ENCODE peak calls at places on chromosomes 3 and 15, in ten cellular contexts. One of them, this sample, is unnamed.

GRCh38 chr3:11901286-11901875 is 54.7 kb upstream of the TAMM41 start:
- DNase-seq in A549: no peak
- DNase-seq in stimulated activated CD8-positive, alpha-beta memory T cell treated with anti-CD3 and anti-CD28 coated beads, Interleukin-2, amount 100 ng/mL, for 1 hour: no peak
- DNase-seq in stimulated activated naive B cell treated with anti-CD40 and anti-IgM and Interleukin-4, amounts not matched to agents 10 μg/mL and 1 μg/mL and 100 μg/mL, for 72 hours: no peak
- DNase-seq in myocyte: no peak
- DNase-seq in HFF-Myc: no peak
- DNase-seq in fibroblast of mammary gland: no peak
- DNase-seq in tibial artery: no peak
- DNase-seq in B cell: no peak
- DNase-seq in HL-60: no peak
- DNase-seq in this sample: no peak

GRCh38 chr3:114504941-114505632 is 211.3 kb downstream of the TIGIT start:
- DNase-seq in A549: no peak
- DNase-seq in stimulated activated CD8-positive, alpha-beta memory T cell treated with anti-CD3 and anti-CD28 coated beads, Interleukin-2, amount 100 ng/mL, for 1 hour: no peak
- DNase-seq in stimulated activated naive B cell treated with anti-CD40 and anti-IgM and Interleukin-4, amounts not matched to agents 10 μg/mL and 1 μg/mL and 100 μg/mL, for 72 hours: no peak
- DNase-seq in myocyte: peak; percentile 68
- DNase-seq in HFF-Myc: no peak
- DNase-seq in fibroblast of mammary gland: peak; percentile 40
- DNase-seq in tibial artery: no peak
- DNase-seq in B cell: no peak
- DNase-seq in HL-60: no peak
- DNase-seq in this sample: no peak

GRCh38 chr3:13483286-13483685 is 3.2 kb downstream of the HDAC11 start:
- DNase-seq in A549: no peak
- DNase-seq in stimulated activated CD8-positive, alpha-beta memory T cell treated with anti-CD3 and anti-CD28 coated beads, Interleukin-2, amount 100 ng/mL, for 1 hour: no peak
- DNase-seq in stimulated activated naive B cell treated with anti-CD40 and anti-IgM and Interleukin-4, amounts not matched to agents 10 μg/mL and 1 μg/mL and 100 μg/mL, for 72 hours: no peak
- DNase-seq in myocyte: no peak
- DNase-seq in HFF-Myc: no peak
- DNase-seq in fibroblast of mammary gland: no peak
- DNase-seq in tibial artery: peak; percentile 57
- DNase-seq in B cell: no peak
- DNase-seq in HL-60: no peak
- DNase-seq in this sample: no peak

GRCh38 chr15:57792729-57793449 is 86.4 kb downstream of the POLR2M start:
- DNase-seq in A549: no peak
- DNase-seq in stimulated activated CD8-positive, alpha-beta memory T cell treated with anti-CD3 and anti-CD28 coated beads, Interleukin-2, amount 100 ng/mL, for 1 hour: no peak
- DNase-seq in stimulated activated naive B cell treated with anti-CD40 and anti-IgM and Interleukin-4, amounts not matched to agents 10 μg/mL and 1 μg/mL and 100 μg/mL, for 72 hours: no peak
- DNase-seq in myocyte: no peak
- DNase-seq in HFF-Myc: no peak
- DNase-seq in fibroblast of mammary gland: no peak
- DNase-seq in tibial artery: no peak
- DNase-seq in B cell: no peak
- DNase-seq in HL-60: no peak
- DNase-seq in this sample: no peak

GRCh38 chr3:69240651-69241578 is 118.5 kb upstream of the LMOD3 start:
- DNase-seq in A549: no peak
- DNase-seq in stimulated activated CD8-positive, alpha-beta memory T cell treated with anti-CD3 and anti-CD28 coated beads, Interleukin-2, amount 100 ng/mL, for 1 hour: no peak
- DNase-seq in stimulated activated naive B cell treated with anti-CD40 and anti-IgM and Interleukin-4, amounts not matched to agents 10 μg/mL and 1 μg/mL and 100 μg/mL, for 72 hours: no peak
- DNase-seq in myocyte: no peak
- DNase-seq in HFF-Myc: no peak
- DNase-seq in fibroblast of mammary gland: no peak
- DNase-seq in tibial artery: no peak
- DNase-seq in B cell: no peak
- DNase-seq in HL-60: no peak
- DNase-seq in this sample: no peak

GRCh38 chr3:46681387-46681786 is 12.1 kb downstream of the ALS2CL start:
- DNase-seq in A549: no peak
- DNase-seq in stimulated activated CD8-positive, alpha-beta memory T cell treated with anti-CD3 and anti-CD28 coated beads, Interleukin-2, amount 100 ng/mL, for 1 hour: no peak
- DNase-seq in stimulated activated naive B cell treated with anti-CD40 and anti-IgM and Interleukin-4, amounts not matched to agents 10 μg/mL and 1 μg/mL and 100 μg/mL, for 72 hours: no peak
- DNase-seq in myocyte: no peak
- DNase-seq in HFF-Myc: no peak
- DNase-seq in fibroblast of mammary gland: no peak
- DNase-seq in tibial artery: no peak
- DNase-seq in B cell: no peak
- DNase-seq in HL-60: no peak
- DNase-seq in this sample: no peak

GRCh38 chr15:73809728-73810501 is 56.8 kb upstream of the INSYN1 start:
- DNase-seq in A549: peak; percentile 21
- DNase-seq in stimulated activated CD8-positive, alpha-beta memory T cell treated with anti-CD3 and anti-CD28 coated beads, Interleukin-2, amount 100 ng/mL, for 1 hour: no peak
- DNase-seq in stimulated activated naive B cell treated with anti-CD40 and anti-IgM and Interleukin-4, amounts not matched to agents 10 μg/mL and 1 μg/mL and 100 μg/mL, for 72 hours: no peak
- DNase-seq in myocyte: no peak
- DNase-seq in HFF-Myc: no peak
- DNase-seq in fibroblast of mammary gland: peak; percentile 2
- DNase-seq in tibial artery: no peak
- DNase-seq in B cell: no peak
- DNase-seq in HL-60: no peak
- DNase-seq in this sample: no peak

GRCh38 chr3:127787966-127788365 is 34.3 kb downstream of the MGLL start:
- DNase-seq in A549: no peak
- DNase-seq in stimulated activated CD8-positive, alpha-beta memory T cell treated with anti-CD3 and anti-CD28 coated beads, Interleukin-2, amount 100 ng/mL, for 1 hour: no peak
- DNase-seq in stimulated activated naive B cell treated with anti-CD40 and anti-IgM and Interleukin-4, amounts not matched to agents 10 μg/mL and 1 μg/mL and 100 μg/mL, for 72 hours: no peak
- DNase-seq in myocyte: no peak
- DNase-seq in HFF-Myc: no peak
- DNase-seq in fibroblast of mammary gland: no peak
- DNase-seq in tibial artery: no peak
- DNase-seq in B cell: no peak
- DNase-seq in HL-60: no peak
- DNase-seq in this sample: no peak

GRCh38 chr15:51982013-51982769 is 10.6 kb upstream of the LEO1 start:
- DNase-seq in A549: peak; percentile 89
- DNase-seq in stimulated activated CD8-positive, alpha-beta memory T cell treated with anti-CD3 and anti-CD28 coated beads, Interleukin-2, amount 100 ng/mL, for 1 hour: no peak
- DNase-seq in stimulated activated naive B cell treated with anti-CD40 and anti-IgM and Interleukin-4, amounts not matched to agents 10 μg/mL and 1 μg/mL and 100 μg/mL, for 72 hours: no peak
- DNase-seq in myocyte: peak; percentile 80
- DNase-seq in HFF-Myc: peak; percentile 67
- DNase-seq in fibroblast of mammary gland: peak; percentile 87
- DNase-seq in tibial artery: no peak
- DNase-seq in B cell: peak; percentile 55
- DNase-seq in HL-60: peak; percentile 81
- DNase-seq in this sample: peak; percentile 68

GRCh38 chr15:88661766-88662556 is 23.1 kb downstream of the ISG20 start:
- DNase-seq in A549: no peak
- DNase-seq in stimulated activated CD8-positive, alpha-beta memory T cell treated with anti-CD3 and anti-CD28 coated beads, Interleukin-2, amount 100 ng/mL, for 1 hour: no peak
- DNase-seq in stimulated activated naive B cell treated with anti-CD40 and anti-IgM and Interleukin-4, amounts not matched to agents 10 μg/mL and 1 μg/mL and 100 μg/mL, for 72 hours: no peak
- DNase-seq in myocyte: no peak
- DNase-seq in HFF-Myc: no peak
- DNase-seq in fibroblast of mammary gland: no peak
- DNase-seq in tibial artery: no peak
- DNase-seq in B cell: no peak
- DNase-seq in HL-60: no peak
- DNase-seq in this sample: no peak

GRCh38 chr15:41292521-41292920 is 39.9 kb downstream of the OIP5 start:
- DNase-seq in A549: no peak
- DNase-seq in stimulated activated CD8-positive, alpha-beta memory T cell treated with anti-CD3 and anti-CD28 coated beads, Interleukin-2, amount 100 ng/mL, for 1 hour: no peak
- DNase-seq in stimulated activated naive B cell treated with anti-CD40 and anti-IgM and Interleukin-4, amounts not matched to agents 10 μg/mL and 1 μg/mL and 100 μg/mL, for 72 hours: no peak
- DNase-seq in myocyte: peak; percentile 18
- DNase-seq in HFF-Myc: no peak
- DNase-seq in fibroblast of mammary gland: no peak
- DNase-seq in tibial artery: no peak
- DNase-seq in B cell: no peak
- DNase-seq in HL-60: no peak
- DNase-seq in this sample: no peak

GRCh38 chr3:50807266-50807665 is 132.5 kb downstream of the DOCK3 start:
- DNase-seq in A549: no peak
- DNase-seq in stimulated activated CD8-positive, alpha-beta memory T cell treated with anti-CD3 and anti-CD28 coated beads, Interleukin-2, amount 100 ng/mL, for 1 hour: no peak
- DNase-seq in stimulated activated naive B cell treated with anti-CD40 and anti-IgM and Interleukin-4, amounts not matched to agents 10 μg/mL and 1 μg/mL and 100 μg/mL, for 72 hours: no peak
- DNase-seq in myocyte: peak; percentile 30
- DNase-seq in HFF-Myc: no peak
- DNase-seq in fibroblast of mammary gland: no peak
- DNase-seq in tibial artery: no peak
- DNase-seq in B cell: no peak
- DNase-seq in HL-60: no peak
- DNase-seq in this sample: no peak

This sample was measured in GM20000.